ENCODE peak calls at places on chromosome 2, in seven cellular contexts. Z, P, J, Q, V, O and C are unnamed samples.

GRCh38 chr2:9538000-9538507 is 17.6 kb downstream of the ADAM17 start:
- DNase-seq in J (no peak), O (no peak), Q (peak; percentile 15), P (no peak), V (no peak), Z (no peak), C (no peak)

GRCh38 chr2:205405752-205406151 is 276.5 kb upstream of the NRP2 start:
- DNase-seq in O (no peak), Q (peak; percentile 33), J (no peak), Z (no peak), V (no peak), P (no peak), C (no peak)

GRCh38 chr2:15634846-15635490 is 43.3 kb downstream of the DDX1 start:
- DNase-seq in J (no peak), Q (no peak), O (no peak), V (no peak), P (no peak), Z (no peak), C (no peak)

GRCh38 chr2:33924770-33925169 is 325.7 kb upstream of the FAM98A start:
- DNase-seq in P (no peak), J (no peak), O (no peak), Z (no peak), Q (no peak), V (no peak), C (no peak)

GRCh38 chr2:32553829-32554432 is 73.9 kb upstream of the TTC27 start:
- DNase-seq in Q (peak; percentile 21), O (no peak), V (no peak), J (peak; percentile 37), Z (peak; percentile 58), P (no peak), C (no peak)

GRCh38 chr2:196112408-196113039 is 43.9 kb upstream of the DNAH7 start:
- DNase-seq in Z (peak; percentile 66), J (no peak), V (no peak), O (no peak), P (no peak), Q (peak; percentile 74), C (no peak)

GRCh38 chr2:112627060-112628040 is 18.4 kb upstream of the SLC20A1 start:
- DNase-seq in J (no peak), Q (peak; percentile 78), V (peak; percentile 86), P (no peak), Z (no peak), O (peak; percentile 63), C (peak; percentile 54)

GRCh38 chr2:241312082-241312481 is 3.4 kb downstream of the HDLBP start:
- DNase-seq in Z (no peak), V (no peak), P (no peak), O (no peak), J (no peak), Q (peak; percentile 22), C (no peak)

GRCh38 chr2:85309699-85310321 is 18.0 kb downstream of the TGOLN2 start:
- DNase-seq in J (no peak), V (no peak), O (no peak), Z (no peak), P (no peak), Q (no peak), C (no peak)

GRCh38 chr2:238238766-238239551 is 879 bp downstream of the HES6 start:
- DNase-seq in V (no peak), Z (peak; percentile 56), P (no peak), Q (no peak), O (no peak), J (peak; percentile 49), C (no peak)

GRCh38 chr2:24871852-24872323 is 48.1 kb downstream of the ADCY3 start:
- DNase-seq in J (no peak), Q (no peak), Z (peak; percentile 15), P (no peak), V (no peak), O (no peak), C (no peak)

GRCh38 chr2:69652206-69652605 is 8.7 kb upstream of the AAK1 start:
- DNase-seq in O (no peak), Z (no peak), P (no peak), Q (peak; percentile 80), V (no peak), J (no peak), C (no peak)

GRCh38 chr2:74759991-74760390 is 73.9 kb upstream of the HK2 start:
- DNase-seq in J (no peak), P (no peak), Z (no peak), Q (peak; percentile 25), V (no peak), O (no peak), C (peak; percentile 52)

GRCh38 chr2:42139141-42139540 is 30.0 kb upstream of the EML4 start:
- DNase-seq in J (no peak), O (no peak), P (no peak), V (no peak), Z (no peak), Q (no peak), C (no peak)

GRCh38 chr2:20604957-20605381 is 45.9 kb downstream of the HS1BP3 start:
- DNase-seq in Z (no peak), Q (no peak), O (peak; percentile 30), P (peak; percentile 68), J (no peak), V (peak; percentile 39), C (no peak)

GRCh38 chr2:134199123-134199522 is 54.7 kb upstream of the MGAT5 start:
- DNase-seq in O (no peak), P (no peak), J (no peak), V (no peak), Q (no peak), Z (no peak), C (no peak)

GRCh38 chr2:217832987-217833386 is 169.8 kb downstream of the TNS1 start:
- DNase-seq in Q (no peak), P (no peak), J (no peak), V (no peak), O (no peak), Z (no peak), C (no peak)

GRCh38 chr2:63057249-63058148 is 6.9 kb downstream of the OTX1 start:
- DNase-seq in Z (peak; percentile 37), P (no peak), V (no peak), J (peak; percentile 89), Q (no peak), O (no peak), C (no peak)

GRCh38 chr2:140975237-140975636 is 1155.6 kb downstream of the LRP1B start:
- DNase-seq in Z (no peak), O (no peak), P (no peak), J (no peak), V (no peak), Q (no peak), C (no peak)

GRCh38 chr2:30310955-30311354 is 79.6 kb downstream of the LBH start:
- DNase-seq in P (no peak), O (no peak), Q (no peak), V (no peak), Z (no peak), J (no peak), C (no peak)

GRCh38 chr2:236085647-236086046 is 82.5 kb downstream of the GBX2 start:
- DNase-seq in Q (no peak), Z (no peak), P (no peak), V (no peak), J (peak; percentile 77), O (no peak), C (no peak)

GRCh38 chr2:140696449-140696848 is 1434.4 kb downstream of the LRP1B start:
- DNase-seq in Z (peak; percentile 28), J (no peak), O (no peak), Q (no peak), P (no peak), V (no peak), C (no peak)

GRCh38 chr2:67669796-67670195 is 272.7 kb downstream of the ETAA1 start:
- DNase-seq in Z (no peak), V (no peak), O (no peak), P (no peak), J (no peak), Q (no peak), C (no peak)

GRCh38 chr2:165691615-165692014 is 102.4 kb downstream of the GALNT3 start:
- DNase-seq in Z (peak; percentile 82), Q (no peak), V (peak; percentile 32), J (peak; percentile 79), P (no peak), O (peak; percentile 25), C (no peak)
- H3K27ac ChIP-seq in Z (no peak overlapping the region), Q (no peak overlapping the region), V (no peak overlapping the region), J (peak overlapping the region; percentile 56), P (no peak overlapping the region), O (no peak overlapping the region), C (no peak overlapping the region)

DNA sequence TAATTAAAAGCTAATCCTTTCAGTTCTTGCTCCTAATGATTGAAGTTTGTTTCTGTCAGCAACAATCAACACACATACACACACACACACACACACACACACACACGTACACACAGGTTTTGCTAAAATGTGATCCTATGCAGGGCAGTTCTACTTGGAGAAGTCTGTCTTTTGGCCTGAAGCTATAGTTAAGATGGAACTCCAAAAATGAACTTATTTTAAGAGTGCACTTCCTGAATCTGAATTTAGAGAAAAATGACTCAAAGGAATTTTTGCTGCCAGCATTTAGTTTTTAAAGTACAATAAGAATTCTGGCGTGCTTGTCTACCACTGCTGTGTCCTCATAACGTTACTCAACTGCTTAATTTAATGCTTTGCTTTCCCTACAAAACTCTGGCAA is 6.6 kb downstream of the GALNT5 start:
- DNase-seq in Z (no peak), Q (no peak), P (no peak), O (no peak), V (no peak), J (no peak), C (no peak)
- H3K27ac ChIP-seq in Z (no peak overlapping the region), Q (no peak overlapping the region), P (no peak overlapping the region), O (no peak overlapping the region), V (no peak overlapping the region), J (no peak overlapping the region), C (no peak overlapping the region)

GRCh38 chr2:64716569-64716968 is 62.9 kb upstream of the SERTAD2 start:
- DNase-seq in Z (no peak), P (no peak), Q (no peak), V (no peak), O (no peak), J (no peak), C (no peak)
- H3K27ac ChIP-seq in Z (no peak overlapping the region), P (no peak overlapping the region), Q (no peak overlapping the region), V (no peak overlapping the region), O (no peak overlapping the region), J (no peak overlapping the region), C (no peak overlapping the region)

GRCh38 chr2:27823564-27823963 is 52.0 kb downstream of the MRPL33 start:
- DNase-seq in V (no peak), O (no peak), J (no peak), Q (no peak), Z (no peak), P (no peak), C (no peak)
- H3K27ac ChIP-seq in V (peak overlapping the region; percentile 68), O (peak overlapping the region; percentile 64), J (no peak overlapping the region), Q (no peak overlapping the region), Z (no peak overlapping the region), P (no peak overlapping the region), C (no peak overlapping the region)

DNA sequence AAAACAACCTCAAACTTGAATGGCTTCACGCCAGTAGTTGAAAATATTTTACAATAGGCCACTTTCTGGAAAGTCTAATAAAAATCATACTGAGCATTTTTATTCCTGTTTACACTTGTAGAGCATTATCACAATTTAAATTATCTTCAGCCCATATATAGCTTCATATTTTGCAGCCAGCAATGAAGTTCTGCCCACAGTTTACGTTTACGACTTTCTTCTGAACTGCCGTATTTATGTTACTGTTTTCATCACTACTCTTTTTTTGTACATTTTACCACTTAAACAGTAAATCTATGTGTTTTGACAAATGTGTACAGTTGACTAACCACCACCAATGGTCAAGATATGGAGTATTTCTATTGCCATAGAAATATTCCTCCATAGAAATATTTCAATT is 86.2 kb downstream of the COPS8 start:
- DNase-seq in O (no peak), V (no peak), Z (no peak), J (no peak), Q (no peak), P (no peak), C (no peak)
- H3K27ac ChIP-seq in O (no peak overlapping the region), V (peak overlapping the region; percentile 62), Z (no peak overlapping the region), J (no peak overlapping the region), Q (peak overlapping the region; percentile 91), P (peak overlapping the region; percentile 44), C (peak overlapping the region; percentile 89)